ENCODE peak calls at places on chromosomes 12 and 14, in ten cellular contexts. J is mucosa of gallbladder, B is HFFc6, W is AG10803, V is HEK293T, O is heart left ventricle, T is adrenal gland, P is NCI-H2029, X is esophagus squamous epithelium, L is AG08395. I is an unnamed sample.
A peak's percentile ranks its signal among the peaks of the same experiment; 100 is the strongest.

GRCh38 chr12:2844786-2845185 is 10.0 kb upstream of the NRIP2 start:
- DNase-seq in J (no peak), B (no peak), W (peak; percentile 37), V (no peak), O (peak; percentile 31), T (no peak), P (no peak), X (no peak), L (no peak), I (no peak)

GRCh38 chr12:24975425-24975824 is 26.5 kb upstream of the BCAT1 start:
- DNase-seq in J (no peak), B (no peak), W (no peak), V (no peak), O (no peak), T (no peak), P (no peak), X (no peak), L (no peak), I (no peak)

GRCh38 chr12:5376591-5377207 is 55.2 kb upstream of the NTF3 start:
- DNase-seq in J (no peak), B (no peak), W (no peak), V (no peak), O (no peak), T (no peak), P (peak; percentile 98), X (no peak), L (no peak), I (no peak)

GRCh38 chr12:93812616-93813015 is 135.4 kb downstream of the CRADD start:
- DNase-seq in J (no peak), B (no peak), W (peak; percentile 95), V (no peak), O (no peak), T (no peak), P (no peak), X (no peak), L (no peak), I (no peak)

GRCh38 chr12:76025601-76026575 is 5.7 kb downstream of the PHLDA1 start:
- DNase-seq in J (no peak), B (peak; percentile 23), W (peak; percentile 25), V (no peak), O (no peak), T (no peak), P (no peak), X (no peak), L (no peak), I (no peak)

GRCh38 chr12:120367924-120368788 is 808 bp downstream of the MSI1 start:
- DNase-seq in J (no peak), B (no peak), W (no peak), V (peak; percentile 26), O (no peak), T (no peak), P (no peak), X (no peak), L (no peak), I (no peak)

GRCh38 chr14:68284834-68285233 is 465.3 kb downstream of the RAD51B start:
- DNase-seq in J (no peak), B (no peak), W (no peak), V (no peak), O (no peak), T (no peak), P (no peak), X (no peak), L (no peak), I (no peak)

GRCh38 chr14:29108908-29109307 is 342.3 kb downstream of the FOXG1 start:
- DNase-seq in J (no peak), B (no peak), W (no peak), V (no peak), O (no peak), T (no peak), P (no peak), X (no peak), L (no peak), I (no peak)

GRCh38 chr14:91185721-91186120 is 58.8 kb downstream of the GPR68 start:
- DNase-seq in J (no peak), B (peak; percentile 6), W (peak; percentile 78), V (no peak), O (no peak), T (no peak), P (no peak), X (no peak), L (peak; percentile 45), I (no peak)

GRCh38 chr14:56235388-56235787 is 117.2 kb downstream of the PELI2 start:
- DNase-seq in J (no peak), B (no peak), W (no peak), V (no peak), O (no peak), T (no peak), P (no peak), X (no peak), L (no peak), I (no peak)

GRCh38 chr12:102169922-102170698 is 27.5 kb downstream of the PMCH start:
- DNase-seq in J (no peak), B (peak; percentile 30), W (peak; percentile 22), V (peak; percentile 12), O (no peak), T (no peak), P (peak; percentile 0), X (no peak), L (no peak), I (no peak)

GRCh38 chr14:78455896-78456435 is 285.8 kb downstream of the NRXN3 start:
- DNase-seq in J (no peak), B (no peak), W (no peak), V (no peak), O (no peak), T (no peak), P (no peak), X (no peak), L (no peak), I (no peak)

GRCh38 chr12:19643635-19644034 is 204.3 kb downstream of the AEBP2 start:
- DNase-seq in J (no peak), B (peak; percentile 50), W (peak; percentile 58), V (peak; percentile 23), O (no peak), T (peak; percentile 29), P (peak; percentile 56), X (no peak), L (peak; percentile 46), I (no peak)

GRCh38 chr14:96136361-96136760 is 68.3 kb upstream of the BDKRB2 start:
- DNase-seq in J (no peak), B (peak; percentile 69), W (peak; percentile 76), V (no peak), O (no peak), T (no peak), P (peak; percentile 37), X (no peak), L (peak; percentile 47), I (no peak)

GRCh38 chr14:50364792-50365191 is 31.9 kb downstream of the CDKL1 start:
- DNase-seq in J (no peak), B (no peak), W (no peak), V (no peak), O (no peak), T (no peak), P (no peak), X (no peak), L (no peak), I (no peak)

GRCh38 chr14:34450958-34451357 is 11.1 kb downstream of the SPTSSA start:
- DNase-seq in J (no peak), B (no peak), W (no peak), V (no peak), O (no peak), T (no peak), P (peak; percentile 82), X (no peak), L (no peak), I (no peak)

GRCh38 chr12:69519871-69520270 is 49.7 kb downstream of the FRS2 start:
- DNase-seq in J (no peak), B (peak; percentile 71), W (no peak), V (no peak), O (no peak), T (no peak), P (no peak), X (no peak), L (no peak), I (no peak)

GRCh38 chr12:6772729-6773661 is 675 bp downstream of the LAG3 start:
- DNase-seq in J (no peak), B (no peak), W (no peak), V (no peak), O (no peak), T (no peak), P (no peak), X (no peak), L (no peak), I (no peak)

GRCh38 chr12:6613776-6614512 is 6.8 kb upstream of the CHD4 start:
- DNase-seq in J (peak; percentile 94), B (peak; percentile 97), W (peak; percentile 96), V (peak; percentile 87), O (peak; percentile 92), T (peak; percentile 98), P (peak; percentile 95), X (peak; percentile 81), L (peak; percentile 90), I (peak; percentile 89)

GRCh38 chr14:89793367-89793716 is 161.2 kb downstream of the EFCAB11 start:
- DNase-seq in J (no peak), B (no peak), W (no peak), V (no peak), O (no peak), T (no peak), P (no peak), X (no peak), L (no peak), I (no peak)

GRCh38 chr12:92290881-92291280 is 145.2 kb upstream of the BTG1 start:
- DNase-seq in J (no peak), B (peak; percentile 40), W (no peak), V (no peak), O (no peak), T (no peak), P (peak; percentile 11), X (no peak), L (no peak), I (no peak)

GRCh38 chr14:78933948-78934524 is 763.9 kb downstream of the NRXN3 start:
- DNase-seq in J (no peak), B (peak; percentile 25), W (peak; percentile 34), V (peak; percentile 29), O (no peak), T (no peak), P (peak; percentile 0), X (no peak), L (peak; percentile 14), I (peak; percentile 8)

GRCh38 chr14:102279688-102280348 is 25.1 kb downstream of the MOK start:
- DNase-seq in J (no peak), B (peak; percentile 97), W (peak; percentile 100), V (no peak), O (no peak), T (peak; percentile 77), P (no peak), X (no peak), L (peak; percentile 88), I (no peak)

GRCh38 chr14:23056956-23057756 is at the start of gene CDH24:
- DNase-seq in J (peak; percentile 74), B (peak; percentile 26), W (peak; percentile 55), V (peak; percentile 77), O (peak; percentile 89), T (peak; percentile 60), P (no peak), X (no peak), L (peak; percentile 77), I (no peak)

GRCh38 chr12:106170285-106170684 is 31.5 kb upstream of the NUAK1 start:
- DNase-seq in J (no peak), B (peak; percentile 80), W (peak; percentile 91), V (no peak), O (no peak), T (no peak), P (no peak), X (no peak), L (peak; percentile 84), I (no peak)

GRCh38 chr12:9651265-9651729 is 18.2 kb upstream of the CLEC2D start:
- DNase-seq in J (no peak), B (peak; percentile 85), W (peak; percentile 85), V (no peak), O (no peak), T (no peak), P (no peak), X (no peak), L (peak; percentile 25), I (no peak)

GRCh38 chr12:6767301-6767591 is 1.1 kb downstream of the PTMS start:
- DNase-seq in J (no peak), B (no peak), W (peak; percentile 34), V (no peak), O (no peak), T (no peak), P (no peak), X (no peak), L (no peak), I (no peak)

GRCh38 chr14:70885343-70886014 is 21.8 kb upstream of the PCNX1 start:
- DNase-seq in J (no peak), B (no peak), W (no peak), V (no peak), O (no peak), T (no peak), P (no peak), X (no peak), L (no peak), I (no peak)